ENCODE peak calls at places on chromosomes 16 and 17, in four cellular contexts. Z, T, N and U are unnamed samples.

GRCh38 chr17:32498362-32498761 is 11.6 kb downstream of the CDK5R1 start:
- DNase-seq in Z (no peak), T (no peak), N (no peak), U (peak)

GRCh38 chr16:8346291-8346690 is 244.0 kb downstream of the TMEM114 start:
- DNase-seq in N (peak), Z (no peak), T (peak), U (no peak)

GRCh38 chr17:14033166-14033565 is 36.1 kb upstream of the COX10 start:
- DNase-seq in T (no peak), Z (no peak), N (no peak), U (no peak)

GRCh38 chr17:41421116-41421515 is 3.3 kb downstream of the KRT37 start:
- DNase-seq in Z (no peak), T (peak), N (no peak), U (no peak)

GRCh38 chr17:7293821-7294613 is 422 bp downstream of the YBX2 start:
- DNase-seq in Z (no peak), T (peak), N (peak), U (no peak)

GRCh38 chr16:4718466-4718865 is 15.6 kb downstream of the ANKS3 start:
- DNase-seq in Z (no peak), N (no peak), T (no peak), U (no peak)

GRCh38 chr17:7014995-7015586 is 2.7 kb downstream of the RNASEK start:
- DNase-seq in T (no peak), Z (peak), N (no peak), U (no peak)

GRCh38 chr16:85958731-85959130 is 59.8 kb downstream of the IRF8 start:
- DNase-seq in N (no peak), Z (no peak), T (no peak), U (no peak)

GRCh38 chr17:2964831-2965230 is 98.6 kb downstream of the OR1D5 start:
- DNase-seq in Z (no peak), N (no peak), T (no peak), U (no peak)

GRCh38 chr17:75516619-75517276 is 420 bp downstream of the TSEN54 start:
- DNase-seq in N (peak), T (no peak), Z (no peak), U (peak)

GRCh38 chr16:47142469-47143328 is 1.0 kb downstream of the NETO2 start:
- DNase-seq in Z (no peak), N (peak), T (no peak), U (peak)

GRCh38 chr17:17151055-17151454 is 55.1 kb downstream of the PLD6 start:
- DNase-seq in T (no peak), Z (no peak), N (no peak), U (no peak)

GRCh38 chr17:49687878-49688491 is 10.1 kb upstream of the SPOP start:
- DNase-seq in N (no peak), Z (no peak), T (peak), U (no peak)

GRCh38 chr16:16014329-16015224 is 65.2 kb downstream of the ABCC1 start:
- DNase-seq in N (no peak), T (peak), Z (no peak), U (no peak)

GRCh38 chr16:78503501-78504110 is 404.2 kb downstream of the WWOX start:
- DNase-seq in N (peak), T (peak), Z (no peak), U (peak)

GRCh38 chr17:76599699-76600460 is 14.2 kb upstream of the ST6GALNAC2 start:
- DNase-seq in Z (no peak), T (no peak), N (no peak), U (no peak)

GRCh38 chr16:27489906-27490305 is 59.8 kb downstream of the GTF3C1 start:
- DNase-seq in N (no peak), T (no peak), Z (no peak), U (no peak)

GRCh38 chr16:66502020-66502913 is 47.7 kb downstream of the TK2 start:
- DNase-seq in T (peak), Z (no peak), N (no peak), U (no peak)

GRCh38 chr16:31038993-31039392 is 5.6 kb downstream of the STX4 start:
- DNase-seq in N (no peak), Z (no peak), T (no peak), U (no peak)

GRCh38 chr16:3413730-3414379 is 12.8 kb downstream of the ZNF174 start:
- DNase-seq in N (no peak), T (no peak), Z (no peak), U (no peak)

GRCh38 chr16:81277681-81278080 is 37.1 kb upstream of the GAN start:
- DNase-seq in N (no peak), Z (no peak), T (no peak), U (no peak)

GRCh38 chr16:22296225-22297113 is 740 bp upstream of the POLR3E start:
- DNase-seq in T (peak), Z (peak), N (no peak), U (no peak)

GRCh38 chr17:82297280-82297803 is 20.1 kb downstream of the CD7 start:
- DNase-seq in Z (peak), T (no peak), N (peak), U (no peak)

GRCh38 chr17:77126519-77126918 is 14.2 kb upstream of the SEC14L1 start:
- DNase-seq in T (no peak), N (no peak), Z (no peak), U (no peak)

GRCh38 chr17:78230996-78231931 is at the start of gene TMEM235:
- DNase-seq in T (no peak), Z (no peak), N (no peak), U (no peak)

GRCh38 chr17:19768046-19768782 is 20.1 kb upstream of the ALDH3A1 start:
- DNase-seq in T (no peak), Z (no peak), N (no peak), U (no peak)

GRCh38 chr16:1441391-1441829 is 2.9 kb downstream of the CCDC154 start:
- DNase-seq in Z (no peak), N (no peak), T (no peak), U (no peak)

GRCh38 chr16:66832661-66833305 is 2.0 kb upstream of the NAE1 start:
- DNase-seq in T (no peak), Z (no peak), N (peak), U (peak)

GRCh38 chr16:70662991-70663523 is 16.7 kb downstream of the IL34 start:
- DNase-seq in Z (no peak), T (no peak), N (no peak), U (no peak)

GRCh38 chr16:62573466-62573865 is 537.2 kb upstream of the CDH8 start:
- DNase-seq in N (no peak), Z (no peak), T (no peak), U (no peak)

GRCh38 chr16:62576636-62577035 is 540.4 kb upstream of the CDH8 start:
- DNase-seq in Z (no peak), N (no peak), T (no peak), U (no peak)
- TF ChIP-seq TARDBP in Z (no peak), N (no peak), T (no peak), U (no peak)

DNA sequence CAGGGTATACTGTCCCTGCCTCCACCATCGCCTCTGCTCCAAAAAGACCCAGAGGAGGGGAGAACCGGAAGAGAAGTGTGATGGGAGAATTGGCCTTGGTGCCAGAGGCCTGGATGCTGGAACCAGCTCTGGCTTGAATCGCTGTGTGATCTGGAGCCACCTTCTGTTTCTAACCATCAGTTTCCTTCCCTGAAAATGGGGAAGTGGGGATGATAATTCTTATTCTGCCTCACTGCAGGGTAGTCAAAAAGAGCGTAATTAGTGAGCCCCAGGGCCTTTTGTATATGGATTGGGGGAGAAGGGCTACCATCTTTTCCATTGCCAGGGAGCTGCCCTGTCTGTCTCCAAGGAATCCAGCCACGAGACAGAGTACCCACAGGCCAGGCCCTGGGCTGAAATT is 52.2 kb downstream of the CCT6B start:
- DNase-seq in N (no peak), T (no peak), Z (no peak), U (no peak)
- TF ChIP-seq TARDBP in N (no peak), T (no peak), Z (no peak), U (no peak)

DNA sequence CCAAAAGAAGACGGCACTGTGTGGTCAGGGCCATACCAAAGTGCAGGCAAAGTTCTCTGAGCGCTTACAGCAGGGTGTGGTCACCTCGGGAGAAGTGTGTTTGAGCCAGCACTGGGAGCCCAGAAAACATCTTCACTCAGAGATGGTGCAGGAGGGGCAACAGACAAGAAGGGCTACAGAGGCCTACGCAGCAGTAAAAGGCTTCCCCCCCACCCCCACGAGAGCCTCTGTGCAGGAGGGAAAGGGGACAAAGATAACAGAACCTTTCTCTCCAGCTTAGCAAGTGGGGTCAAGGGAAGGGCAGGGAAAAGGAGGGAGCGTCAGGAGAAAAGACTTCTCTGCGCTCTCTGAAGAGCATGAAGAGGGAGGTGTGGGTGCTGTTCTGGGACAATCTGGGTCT is 2.8 kb downstream of the VAT1 start:
- DNase-seq in Z (no peak), N (peak), T (no peak), U (no peak)
- TF ChIP-seq TARDBP in Z (no peak), N (no peak), T (no peak), U (no peak)

GRCh38 chr16:10368984-10369551 is 16.8 kb upstream of the ATF7IP2 start:
- DNase-seq in N (peak), Z (no peak), T (peak), U (peak)
- TF ChIP-seq TARDBP in N (no peak), Z (no peak), T (no peak), U (no peak)

GRCh38 chr16:5903153-5903552 is 805.6 kb upstream of the EEF2KMT start:
- DNase-seq in N (no peak), Z (no peak), T (no peak), U (no peak)
- TF ChIP-seq TARDBP in N (no peak), Z (no peak), T (no peak), U (no peak)

GRCh38 chr17:68599091-68599872 is 1.9 kb downstream of the FAM20A start:
- DNase-seq in N (no peak), Z (no peak), T (no peak), U (no peak)
- TF ChIP-seq TARDBP in N (no peak), Z (no peak), T (no peak), U (no peak)

DNA sequence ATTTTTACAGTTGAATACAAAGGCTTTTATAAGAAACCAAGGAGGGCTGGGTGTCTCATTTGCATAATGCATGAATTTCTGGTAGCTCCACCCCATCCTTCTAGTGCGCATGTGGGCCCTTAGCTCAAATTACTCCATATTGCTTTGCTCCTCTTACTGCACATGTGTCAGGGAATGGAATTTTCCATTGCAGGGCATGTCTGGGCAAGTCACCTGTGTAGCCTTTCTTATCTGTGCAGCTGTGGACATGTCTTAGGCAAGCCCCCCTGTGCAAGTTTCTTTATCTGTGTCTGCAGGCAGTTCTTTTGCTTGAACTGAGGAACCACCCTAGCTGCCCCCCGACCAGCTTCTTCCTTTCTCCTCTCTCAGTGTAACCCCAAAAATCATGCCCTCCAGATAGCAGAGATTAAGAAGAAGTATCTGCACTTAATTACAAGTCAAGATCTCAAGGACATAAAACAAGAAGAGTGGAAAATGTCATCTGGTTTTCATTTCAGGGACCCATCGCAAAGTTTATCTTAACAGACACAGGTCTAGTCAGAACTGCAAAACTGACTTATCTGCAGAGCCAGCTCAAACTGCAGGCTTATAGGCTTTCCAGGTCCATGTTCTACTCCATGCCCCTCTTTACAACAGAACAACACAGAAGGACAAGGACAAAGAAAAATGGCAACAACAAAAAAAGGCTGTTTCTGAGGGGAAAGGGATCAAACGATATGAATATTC is 137.9 kb upstream of the HS3ST4 start:
- DNase-seq in T (no peak), N (peak), Z (no peak), U (no peak)
- TF ChIP-seq TARDBP in T (no peak), N (no peak), Z (no peak), U (no peak)

DNA sequence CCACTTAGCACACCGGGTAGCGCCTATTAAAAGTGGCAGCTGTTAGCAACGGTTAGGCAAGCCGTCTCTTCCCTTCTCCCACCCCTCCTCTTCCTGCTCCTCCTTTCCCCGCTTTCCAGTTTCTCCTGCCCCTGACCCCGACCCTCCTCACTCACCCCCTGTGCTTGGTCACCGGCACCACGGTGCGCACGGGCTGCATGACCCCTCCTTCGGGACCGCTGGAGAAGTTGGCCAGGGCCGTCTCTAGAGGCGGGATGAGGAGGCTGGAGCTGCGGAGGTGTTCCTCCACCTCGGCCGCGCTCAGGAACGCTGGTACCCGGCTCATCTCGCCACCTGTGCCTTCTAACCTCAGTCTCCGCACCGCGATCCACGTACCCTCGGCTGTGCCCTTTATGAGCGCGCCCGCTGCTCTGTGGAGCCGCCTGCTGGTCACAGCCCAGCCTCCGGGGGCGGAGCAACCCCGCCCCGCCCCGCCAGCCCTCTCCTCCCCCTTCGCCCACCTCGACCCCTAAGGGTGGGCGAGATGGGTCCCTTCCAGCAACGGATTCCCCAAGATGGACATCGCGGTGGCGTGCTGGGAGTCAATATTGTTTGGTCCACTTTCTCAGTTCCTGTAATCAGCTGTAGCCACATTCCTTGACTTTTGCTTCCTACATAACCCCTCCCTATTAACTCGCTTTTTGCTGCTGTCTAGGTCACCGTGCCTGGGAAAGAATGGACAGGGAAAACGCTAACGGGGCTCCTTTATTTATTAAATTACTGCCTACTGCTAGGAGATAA is at the start of gene CRYM:
- DNase-seq in T (peak), N (peak), Z (no peak), U (peak)
- TF ChIP-seq TARDBP in T (peak), N (no peak), Z (no peak), U (no peak)

GRCh38 chr17:64920419-64921172 is 1.3 kb upstream of the LRRC37A3 start:
- DNase-seq in T (peak), Z (no peak), N (no peak), U (no peak)

DNA sequence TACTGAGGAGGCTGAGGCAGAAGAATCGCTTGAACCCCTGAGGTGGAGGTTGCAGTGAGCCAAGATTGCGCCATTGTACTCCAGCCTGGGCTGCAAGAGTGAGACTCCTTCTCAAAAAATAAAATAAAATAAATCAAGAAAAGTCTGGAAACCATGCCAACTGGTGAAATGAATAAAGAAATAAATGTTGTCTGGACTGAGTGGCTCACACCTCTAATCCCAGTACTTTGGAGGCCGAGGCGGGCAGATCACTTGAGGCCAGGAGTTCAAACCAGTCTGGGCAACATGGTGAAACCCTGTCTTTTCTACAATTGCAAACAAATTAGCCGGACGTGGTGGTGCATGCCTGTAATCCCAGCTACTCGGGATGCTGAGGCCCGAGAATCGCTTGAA is 744 bp upstream of the LRRC37A3 start:
- DNase-seq in Z (no peak), T (peak), N (no peak), U (no peak)
- TF ChIP-seq TARDBP in Z (no peak), T (no peak), N (no peak), U (no peak)